ENCODE peak calls at places on chromosomes 4 and X, in seven cellular contexts. A is activated naive CD4-positive, alpha-beta T cell treated with anti-CD3 and anti-CD28 coated beads for 36 hours; O is kidney tubule cell; S is left ventricle myocardium superior; L is breast epithelium; T is CD4-positive, alpha-beta memory T cell; W is sigmoid colon. P is an unnamed sample.

GRCh38 chr4:25320374-25321172 is 8.0 kb downstream of the ZCCHC4 start:
- DNase-seq in T (no peak), L (no peak), O (peak), W (no peak), S (no peak), A (peak), P (no peak)

GRCh38 chr4:2595436-2595835 is 59.0 kb downstream of the FAM193A start:
- DNase-seq in A (no peak), W (no peak), L (no peak), S (no peak), T (no peak), O (no peak), P (no peak)

GRCh38 chr4:125353131-125353530 is 38.4 kb downstream of the FAT4 start:
- DNase-seq in L (no peak), T (no peak), O (no peak), W (no peak), A (no peak), S (no peak), P (no peak)

GRCh38 chrX:100409316-100410082 is 574 bp downstream of the PCDH19 start:
- DNase-seq in A (no peak), O (no peak), W (no peak), T (no peak), S (peak), L (no peak), P (no peak)

GRCh38 chr4:1248262-1249147 is at the start of gene CTBP1:
- DNase-seq in A (peak), O (peak), L (peak), W (peak), T (peak), S (peak), P (peak)

GRCh38 chrX:134633832-134634231 is 24.4 kb downstream of the PLAC1 start:
- DNase-seq in A (no peak), S (no peak), W (no peak), L (no peak), T (no peak), O (no peak), P (no peak)

GRCh38 chr4:101147283-101147682 is 200.0 kb downstream of the PPP3CA start:
- DNase-seq in L (no peak), W (no peak), O (no peak), T (no peak), A (no peak), S (no peak), P (no peak)

GRCh38 chrX:87914726-87915125 is 397.1 kb downstream of the KLHL4 start:
- DNase-seq in T (no peak), A (no peak), S (no peak), L (no peak), O (no peak), W (no peak), P (no peak)

GRCh38 chrX:51802917-51803688 is 59.9 kb downstream of the GSPT2 start:
- DNase-seq in T (peak), L (no peak), A (peak), O (peak), W (peak), S (peak), P (peak)

GRCh38 chr4:102411416-102411815 is 66.1 kb upstream of the SLC39A8 start:
- DNase-seq in T (no peak), O (no peak), W (no peak), S (no peak), L (no peak), A (no peak), P (no peak)

GRCh38 chrX:132875705-132876508 is 82.5 kb downstream of the HS6ST2 start:
- DNase-seq in S (no peak), O (no peak), W (no peak), T (no peak), A (no peak), L (no peak), P (no peak)

GRCh38 chr4:47510506-47511143 is 25.6 kb downstream of the ATP10D start:
- DNase-seq in O (peak), L (no peak), S (no peak), A (no peak), T (no peak), W (no peak), P (no peak)

GRCh38 chrX:1491851-1492349 is 39.2 kb upstream of the ASMTL start:
- DNase-seq in T (peak), W (peak), L (no peak), A (peak), O (no peak), S (no peak), P (no peak)

GRCh38 chr4:138291431-138291830 is 49.3 kb upstream of the SLC7A11 start:
- DNase-seq in A (no peak), T (no peak), L (no peak), O (no peak), W (no peak), S (no peak), P (no peak)

GRCh38 chr4:80073362-80074008 is 456 bp upstream of the ANTXR2 start:
- DNase-seq in S (no peak), L (no peak), T (peak), W (no peak), A (peak), O (no peak), P (no peak)

GRCh38 chr4:72525938-72526337 is 43.1 kb downstream of the ADAMTS3 start:
- DNase-seq in L (no peak), O (peak), S (peak), A (no peak), W (no peak), T (no peak), P (peak)

GRCh38 chrX:13485167-13485566 is 84.2 kb upstream of the EGFL6 start:
- DNase-seq in A (no peak), W (no peak), S (no peak), O (peak), L (no peak), T (no peak), P (no peak)

GRCh38 chr4:75844151-75844662 is 58.0 kb downstream of the PPEF2 start:
- DNase-seq in S (no peak), W (no peak), L (no peak), T (no peak), A (no peak), O (peak), P (no peak)

GRCh38 chrX:143788265-143788664 is 67.7 kb upstream of the SPANXN2 start:
- DNase-seq in W (no peak), S (no peak), O (peak), T (no peak), L (no peak), A (no peak), P (no peak)

P was measured in heart right ventricle.